ENCODE peak calls at places on chromosome 15, in ten cellular contexts. One of them, this sample, is unnamed.

GRCh38 chr15:31005660-31006059 is 14.2 kb upstream of the MTMR10 start:
- DNase-seq in activated CD8-positive, alpha-beta memory T cell treated with anti-CD3 and anti-CD28 coated beads, Interleukin-2, amount 50 U/mL, for 48 hours: no peak
- DNase-seq in ACHN: no peak
- DNase-seq in germinal center: no peak
- DNase-seq in A172: no peak
- DNase-seq in BJ: no peak
- DNase-seq in SW480: no peak
- DNase-seq in effector memory CD8-positive, alpha-beta T cell: no peak
- DNase-seq in ureter: no peak
- DNase-seq in amygdala: no peak
- DNase-seq in this sample: no peak

GRCh38 chr15:89822951-89823701 is 8.5 kb upstream of the ANPEP start:
- DNase-seq in SW480: peak
- DNase-seq in amygdala: no peak
- DNase-seq in activated CD8-positive, alpha-beta memory T cell treated with anti-CD3 and anti-CD28 coated beads, Interleukin-2, amount 50 U/mL, for 48 hours: no peak
- DNase-seq in ureter: no peak
- DNase-seq in germinal center: no peak
- DNase-seq in BJ: no peak
- DNase-seq in ACHN: no peak
- DNase-seq in effector memory CD8-positive, alpha-beta T cell: no peak
- DNase-seq in A172: peak
- DNase-seq in this sample: no peak

GRCh38 chr15:99296386-99296785 is 45.1 kb downstream of the LRRC28 start:
- DNase-seq in ureter: no peak
- DNase-seq in BJ: no peak
- DNase-seq in amygdala: no peak
- DNase-seq in germinal center: no peak
- DNase-seq in A172: no peak
- DNase-seq in activated CD8-positive, alpha-beta memory T cell treated with anti-CD3 and anti-CD28 coated beads, Interleukin-2, amount 50 U/mL, for 48 hours: no peak
- DNase-seq in effector memory CD8-positive, alpha-beta T cell: no peak
- DNase-seq in SW480: no peak
- DNase-seq in ACHN: no peak
- DNase-seq in this sample: no peak

GRCh38 chr15:69463182-69463756 is 10.7 kb downstream of the RPLP1 start:
- DNase-seq in effector memory CD8-positive, alpha-beta T cell: no peak
- DNase-seq in BJ: no peak
- DNase-seq in ACHN: peak
- DNase-seq in activated CD8-positive, alpha-beta memory T cell treated with anti-CD3 and anti-CD28 coated beads, Interleukin-2, amount 50 U/mL, for 48 hours: no peak
- DNase-seq in germinal center: no peak
- DNase-seq in SW480: no peak
- DNase-seq in ureter: no peak
- DNase-seq in A172: no peak
- DNase-seq in amygdala: no peak
- DNase-seq in this sample: no peak

GRCh38 chr15:85625856-85626255 is 168.9 kb downstream of the KLHL25 start:
- DNase-seq in activated CD8-positive, alpha-beta memory T cell treated with anti-CD3 and anti-CD28 coated beads, Interleukin-2, amount 50 U/mL, for 48 hours: no peak
- DNase-seq in effector memory CD8-positive, alpha-beta T cell: peak
- DNase-seq in amygdala: no peak
- DNase-seq in A172: no peak
- DNase-seq in ureter: no peak
- DNase-seq in SW480: no peak
- DNase-seq in germinal center: no peak
- DNase-seq in BJ: no peak
- DNase-seq in ACHN: no peak
- DNase-seq in this sample: peak

GRCh38 chr15:45253330-45253729 is 1.3 kb downstream of the SLC28A2 start:
- DNase-seq in ureter: no peak
- DNase-seq in amygdala: no peak
- DNase-seq in ACHN: peak
- DNase-seq in activated CD8-positive, alpha-beta memory T cell treated with anti-CD3 and anti-CD28 coated beads, Interleukin-2, amount 50 U/mL, for 48 hours: no peak
- DNase-seq in SW480: no peak
- DNase-seq in effector memory CD8-positive, alpha-beta T cell: no peak
- DNase-seq in BJ: no peak
- DNase-seq in A172: no peak
- DNase-seq in germinal center: peak
- DNase-seq in this sample: no peak

GRCh38 chr15:95469601-95470000 is 860.9 kb upstream of the NR2F2 start:
- DNase-seq in ACHN: no peak
- DNase-seq in effector memory CD8-positive, alpha-beta T cell: no peak
- DNase-seq in SW480: no peak
- DNase-seq in A172: no peak
- DNase-seq in germinal center: no peak
- DNase-seq in activated CD8-positive, alpha-beta memory T cell treated with anti-CD3 and anti-CD28 coated beads, Interleukin-2, amount 50 U/mL, for 48 hours: no peak
- DNase-seq in amygdala: no peak
- DNase-seq in ureter: no peak
- DNase-seq in BJ: no peak
- DNase-seq in this sample: no peak

GRCh38 chr15:42091753-42092665 is 2.4 kb downstream of the PLA2G4D start:
- DNase-seq in germinal center: no peak
- DNase-seq in effector memory CD8-positive, alpha-beta T cell: no peak
- DNase-seq in activated CD8-positive, alpha-beta memory T cell treated with anti-CD3 and anti-CD28 coated beads, Interleukin-2, amount 50 U/mL, for 48 hours: no peak
- DNase-seq in ureter: no peak
- DNase-seq in BJ: no peak
- DNase-seq in ACHN: no peak
- DNase-seq in A172: peak
- DNase-seq in SW480: peak
- DNase-seq in amygdala: no peak
- DNase-seq in this sample: no peak

GRCh38 chr15:73957276-73957675 is 31.0 kb downstream of the LOXL1 start:
- DNase-seq in amygdala: no peak
- DNase-seq in effector memory CD8-positive, alpha-beta T cell: no peak
- DNase-seq in activated CD8-positive, alpha-beta memory T cell treated with anti-CD3 and anti-CD28 coated beads, Interleukin-2, amount 50 U/mL, for 48 hours: no peak
- DNase-seq in SW480: peak
- DNase-seq in BJ: no peak
- DNase-seq in germinal center: no peak
- DNase-seq in ureter: no peak
- DNase-seq in A172: peak
- DNase-seq in ACHN: no peak
- DNase-seq in this sample: no peak

GRCh38 chr15:34808016-34808415 is 12.7 kb upstream of the ACTC1 start:
- DNase-seq in germinal center: no peak
- DNase-seq in ACHN: no peak
- DNase-seq in amygdala: no peak
- DNase-seq in BJ: no peak
- DNase-seq in activated CD8-positive, alpha-beta memory T cell treated with anti-CD3 and anti-CD28 coated beads, Interleukin-2, amount 50 U/mL, for 48 hours: no peak
- DNase-seq in A172: peak
- DNase-seq in SW480: no peak
- DNase-seq in effector memory CD8-positive, alpha-beta T cell: no peak
- DNase-seq in ureter: no peak
- DNase-seq in this sample: no peak

GRCh38 chr15:70376929-70377691 is 279.4 kb upstream of the TLE3 start:
- DNase-seq in amygdala: peak
- DNase-seq in SW480: peak
- DNase-seq in germinal center: no peak
- DNase-seq in BJ: peak
- DNase-seq in effector memory CD8-positive, alpha-beta T cell: no peak
- DNase-seq in ACHN: no peak
- DNase-seq in activated CD8-positive, alpha-beta memory T cell treated with anti-CD3 and anti-CD28 coated beads, Interleukin-2, amount 50 U/mL, for 48 hours: no peak
- DNase-seq in ureter: no peak
- DNase-seq in A172: no peak
- DNase-seq in this sample: no peak

GRCh38 chr15:51884517-51885236 is 55.2 kb downstream of the TMOD3 start:
- DNase-seq in amygdala: no peak
- DNase-seq in effector memory CD8-positive, alpha-beta T cell: no peak
- DNase-seq in germinal center: no peak
- DNase-seq in SW480: no peak
- DNase-seq in BJ: no peak
- DNase-seq in activated CD8-positive, alpha-beta memory T cell treated with anti-CD3 and anti-CD28 coated beads, Interleukin-2, amount 50 U/mL, for 48 hours: no peak
- DNase-seq in ACHN: no peak
- DNase-seq in ureter: no peak
- DNase-seq in A172: peak
- DNase-seq in this sample: no peak

GRCh38 chr15:48579945-48580671 is 65.4 kb downstream of the FBN1 start:
- DNase-seq in effector memory CD8-positive, alpha-beta T cell: no peak
- DNase-seq in activated CD8-positive, alpha-beta memory T cell treated with anti-CD3 and anti-CD28 coated beads, Interleukin-2, amount 50 U/mL, for 48 hours: no peak
- DNase-seq in ureter: no peak
- DNase-seq in A172: no peak
- DNase-seq in SW480: no peak
- DNase-seq in germinal center: no peak
- DNase-seq in ACHN: peak
- DNase-seq in BJ: no peak
- DNase-seq in amygdala: no peak
- DNase-seq in this sample: no peak

GRCh38 chr15:38072507-38073277 is 138.3 kb downstream of the TMCO5A start:
- DNase-seq in ureter: peak
- DNase-seq in SW480: peak
- DNase-seq in effector memory CD8-positive, alpha-beta T cell: peak
- DNase-seq in BJ: no peak
- DNase-seq in germinal center: peak
- DNase-seq in A172: peak
- DNase-seq in ACHN: peak
- DNase-seq in activated CD8-positive, alpha-beta memory T cell treated with anti-CD3 and anti-CD28 coated beads, Interleukin-2, amount 50 U/mL, for 48 hours: peak
- DNase-seq in amygdala: peak
- DNase-seq in this sample: no peak

GRCh38 chr15:49863431-49864205 is 242.8 kb downstream of the DTWD1 start:
- DNase-seq in BJ: peak
- DNase-seq in germinal center: no peak
- DNase-seq in ureter: no peak
- DNase-seq in activated CD8-positive, alpha-beta memory T cell treated with anti-CD3 and anti-CD28 coated beads, Interleukin-2, amount 50 U/mL, for 48 hours: no peak
- DNase-seq in effector memory CD8-positive, alpha-beta T cell: no peak
- DNase-seq in amygdala: no peak
- DNase-seq in ACHN: no peak
- DNase-seq in SW480: no peak
- DNase-seq in A172: no peak
- DNase-seq in this sample: no peak

GRCh38 chr15:51600114-51600513 is 22.5 kb downstream of the DMXL2 start:
- DNase-seq in SW480: peak
- DNase-seq in effector memory CD8-positive, alpha-beta T cell: no peak
- DNase-seq in BJ: no peak
- DNase-seq in amygdala: no peak
- DNase-seq in ACHN: peak
- DNase-seq in activated CD8-positive, alpha-beta memory T cell treated with anti-CD3 and anti-CD28 coated beads, Interleukin-2, amount 50 U/mL, for 48 hours: no peak
- DNase-seq in germinal center: no peak
- DNase-seq in ureter: no peak
- DNase-seq in A172: peak
- DNase-seq in this sample: no peak

GRCh38 chr15:60134609-60135008 is 130.5 kb downstream of the FOXB1 start:
- DNase-seq in activated CD8-positive, alpha-beta memory T cell treated with anti-CD3 and anti-CD28 coated beads, Interleukin-2, amount 50 U/mL, for 48 hours: no peak
- DNase-seq in BJ: no peak
- DNase-seq in amygdala: no peak
- DNase-seq in A172: no peak
- DNase-seq in ureter: no peak
- DNase-seq in germinal center: no peak
- DNase-seq in effector memory CD8-positive, alpha-beta T cell: no peak
- DNase-seq in ACHN: peak
- DNase-seq in SW480: peak
- DNase-seq in this sample: no peak

GRCh38 chr15:70217246-70218160 is 119.8 kb upstream of the TLE3 start:
- DNase-seq in SW480: no peak
- DNase-seq in germinal center: no peak
- DNase-seq in ACHN: no peak
- DNase-seq in ureter: no peak
- DNase-seq in effector memory CD8-positive, alpha-beta T cell: no peak
- DNase-seq in amygdala: no peak
- DNase-seq in activated CD8-positive, alpha-beta memory T cell treated with anti-CD3 and anti-CD28 coated beads, Interleukin-2, amount 50 U/mL, for 48 hours: no peak
- DNase-seq in BJ: no peak
- DNase-seq in A172: no peak
- DNase-seq in this sample: no peak

GRCh38 chr15:80061581-80061980 is 2.1 kb downstream of the ZFAND6 start:
- DNase-seq in SW480: no peak
- DNase-seq in BJ: no peak
- DNase-seq in ACHN: no peak
- DNase-seq in germinal center: no peak
- DNase-seq in ureter: no peak
- DNase-seq in amygdala: no peak
- DNase-seq in A172: no peak
- DNase-seq in activated CD8-positive, alpha-beta memory T cell treated with anti-CD3 and anti-CD28 coated beads, Interleukin-2, amount 50 U/mL, for 48 hours: no peak
- DNase-seq in effector memory CD8-positive, alpha-beta T cell: no peak
- DNase-seq in this sample: no peak

GRCh38 chr15:32851619-32852416 is 134.0 kb downstream of the GREM1 start:
- DNase-seq in amygdala: no peak
- DNase-seq in SW480: no peak
- DNase-seq in ureter: no peak
- DNase-seq in effector memory CD8-positive, alpha-beta T cell: no peak
- DNase-seq in ACHN: no peak
- DNase-seq in activated CD8-positive, alpha-beta memory T cell treated with anti-CD3 and anti-CD28 coated beads, Interleukin-2, amount 50 U/mL, for 48 hours: no peak
- DNase-seq in BJ: peak
- DNase-seq in A172: peak
- DNase-seq in germinal center: no peak
- DNase-seq in this sample: no peak

GRCh38 chr15:72289597-72290325 is 17.4 kb upstream of the PARP6 start:
- DNase-seq in SW480: no peak
- DNase-seq in germinal center: no peak
- DNase-seq in activated CD8-positive, alpha-beta memory T cell treated with anti-CD3 and anti-CD28 coated beads, Interleukin-2, amount 50 U/mL, for 48 hours: no peak
- DNase-seq in A172: no peak
- DNase-seq in amygdala: no peak
- DNase-seq in ACHN: no peak
- DNase-seq in effector memory CD8-positive, alpha-beta T cell: no peak
- DNase-seq in ureter: no peak
- DNase-seq in BJ: no peak
- DNase-seq in this sample: no peak

GRCh38 chr15:73944161-73945099 is 18.2 kb downstream of the LOXL1 start:
- DNase-seq in amygdala: no peak
- DNase-seq in SW480: no peak
- DNase-seq in activated CD8-positive, alpha-beta memory T cell treated with anti-CD3 and anti-CD28 coated beads, Interleukin-2, amount 50 U/mL, for 48 hours: no peak
- DNase-seq in germinal center: no peak
- DNase-seq in ureter: no peak
- DNase-seq in ACHN: no peak
- DNase-seq in A172: no peak
- DNase-seq in BJ: no peak
- DNase-seq in effector memory CD8-positive, alpha-beta T cell: no peak
- DNase-seq in this sample: no peak

GRCh38 chr15:41513282-41514227 is at the start of gene LTK:
- DNase-seq in germinal center: no peak
- DNase-seq in effector memory CD8-positive, alpha-beta T cell: no peak
- DNase-seq in A172: peak
- DNase-seq in SW480: peak
- DNase-seq in activated CD8-positive, alpha-beta memory T cell treated with anti-CD3 and anti-CD28 coated beads, Interleukin-2, amount 50 U/mL, for 48 hours: no peak
- DNase-seq in ACHN: no peak
- DNase-seq in ureter: no peak
- DNase-seq in amygdala: no peak
- DNase-seq in BJ: no peak
- DNase-seq in this sample: no peak

GRCh38 chr15:38164507-38164906 is 88.1 kb upstream of the SPRED1 start:
- DNase-seq in amygdala: no peak
- DNase-seq in A172: no peak
- DNase-seq in SW480: no peak
- DNase-seq in ACHN: no peak
- DNase-seq in ureter: no peak
- DNase-seq in effector memory CD8-positive, alpha-beta T cell: no peak
- DNase-seq in BJ: no peak
- DNase-seq in germinal center: no peak
- DNase-seq in activated CD8-positive, alpha-beta memory T cell treated with anti-CD3 and anti-CD28 coated beads, Interleukin-2, amount 50 U/mL, for 48 hours: no peak
- DNase-seq in this sample: no peak

GRCh38 chr15:90154861-90155626 is 46.1 kb upstream of the SEMA4B start:
- DNase-seq in BJ: peak
- DNase-seq in A172: peak
- DNase-seq in ACHN: no peak
- DNase-seq in effector memory CD8-positive, alpha-beta T cell: no peak
- DNase-seq in ureter: no peak
- DNase-seq in SW480: no peak
- DNase-seq in activated CD8-positive, alpha-beta memory T cell treated with anti-CD3 and anti-CD28 coated beads, Interleukin-2, amount 50 U/mL, for 48 hours: no peak
- DNase-seq in germinal center: no peak
- DNase-seq in amygdala: no peak
- DNase-seq in this sample: peak

GRCh38 chr15:33580526-33580925 is 269.8 kb downstream of the RYR3 start:
- DNase-seq in effector memory CD8-positive, alpha-beta T cell: no peak
- DNase-seq in ureter: no peak
- DNase-seq in activated CD8-positive, alpha-beta memory T cell treated with anti-CD3 and anti-CD28 coated beads, Interleukin-2, amount 50 U/mL, for 48 hours: no peak
- DNase-seq in ACHN: no peak
- DNase-seq in SW480: no peak
- DNase-seq in amygdala: no peak
- DNase-seq in A172: peak
- DNase-seq in germinal center: no peak
- DNase-seq in BJ: no peak
- DNase-seq in this sample: no peak

GRCh38 chr15:99633655-99634054 is 67.9 kb downstream of the MEF2A start:
- DNase-seq in A172: no peak
- DNase-seq in ACHN: no peak
- DNase-seq in germinal center: no peak
- DNase-seq in activated CD8-positive, alpha-beta memory T cell treated with anti-CD3 and anti-CD28 coated beads, Interleukin-2, amount 50 U/mL, for 48 hours: no peak
- DNase-seq in amygdala: no peak
- DNase-seq in effector memory CD8-positive, alpha-beta T cell: no peak
- DNase-seq in BJ: no peak
- DNase-seq in SW480: no peak
- DNase-seq in ureter: no peak
- DNase-seq in this sample: no peak

GRCh38 chr15:60758961-60759729 is 280.2 kb upstream of the ICE2 start:
- DNase-seq in amygdala: no peak
- DNase-seq in germinal center: no peak
- DNase-seq in ureter: no peak
- DNase-seq in SW480: no peak
- DNase-seq in effector memory CD8-positive, alpha-beta T cell: no peak
- DNase-seq in BJ: peak
- DNase-seq in ACHN: no peak
- DNase-seq in activated CD8-positive, alpha-beta memory T cell treated with anti-CD3 and anti-CD28 coated beads, Interleukin-2, amount 50 U/mL, for 48 hours: no peak
- DNase-seq in A172: peak
- DNase-seq in this sample: peak